ENCODE peak calls at places on chromosomes 1 and 21, in six cellular contexts. D, G, F, A, H and Y are unnamed samples.

GRCh38 chr1:153733970-153734369 is 6.1 kb downstream of the INTS3 start:
- DNase-seq in D (no peak), G (no peak), F (no peak), A (no peak), H (no peak), Y (no peak)

GRCh38 chr1:151837841-151838490 is 1.7 kb downstream of the C2CD4D start:
- DNase-seq in D (no peak), G (no peak), F (peak), A (no peak), H (peak), Y (no peak)

GRCh38 chr1:23371987-23372386 is 2.4 kb upstream of the ZNF436 start:
- DNase-seq in D (no peak), G (no peak), F (no peak), A (no peak), H (no peak), Y (no peak)

GRCh38 chr1:211133393-211133840 is 531 bp downstream of the KCNH1 start:
- DNase-seq in D (no peak), G (no peak), F (peak), A (no peak), H (no peak), Y (no peak)

GRCh38 chr1:85836736-85837135 is 128.5 kb upstream of the ZNHIT6 start:
- DNase-seq in D (no peak), G (no peak), F (no peak), A (no peak), H (no peak), Y (no peak)

GRCh38 chr1:76835203-76835602 is 32.1 kb upstream of the ST6GALNAC5 start:
- DNase-seq in D (peak), G (no peak), F (no peak), A (peak), H (no peak), Y (no peak)

GRCh38 chr1:26469558-26469957 is 2.7 kb upstream of the HMGN2 start:
- DNase-seq in D (no peak), G (no peak), F (no peak), A (no peak), H (no peak), Y (no peak)

GRCh38 chr1:96842215-96842614 is 120.6 kb downstream of the PTBP2 start:
- DNase-seq in D (no peak), G (no peak), F (no peak), A (no peak), H (no peak), Y (no peak)

GRCh38 chr1:24481098-24481497 is 21.5 kb upstream of the RCAN3 start:
- DNase-seq in D (no peak), G (no peak), F (no peak), A (no peak), H (peak), Y (peak)

GRCh38 chr1:89466307-89466925 is 58.2 kb upstream of the LRRC8B start:
- DNase-seq in D (no peak), G (no peak), F (no peak), A (no peak), H (no peak), Y (no peak)

GRCh38 chr1:15459771-15460719 is 3.5 kb downstream of the CELA2A start:
- DNase-seq in D (peak), G (no peak), F (peak), A (no peak), H (no peak), Y (no peak)

GRCh38 chr1:24683713-24684162 is 40.6 kb downstream of the SRRM1 start:
- DNase-seq in D (peak), G (peak), F (peak), A (peak), H (no peak), Y (no peak)

GRCh38 chr1:87435484-87435883 is 106.8 kb downstream of the LMO4 start:
- DNase-seq in D (peak), G (no peak), F (peak), A (no peak), H (no peak), Y (no peak)

GRCh38 chr1:94522304-94522703 is 19.3 kb downstream of the F3 start:
- DNase-seq in D (peak), G (no peak), F (peak), A (no peak), H (no peak), Y (no peak)

GRCh38 chr1:244952940-244953339 is 88.6 kb upstream of the HNRNPU start:
- DNase-seq in D (no peak), G (no peak), F (no peak), A (no peak), H (no peak), Y (no peak)

GRCh38 chr1:163747261-163747660 is 425.5 kb downstream of the NUF2 start:
- DNase-seq in D (no peak), G (peak), F (peak), A (peak), H (no peak), Y (no peak)

GRCh38 chr21:41627428-41627827 is 119.5 kb upstream of the TMPRSS2 start:
- DNase-seq in D (no peak), G (no peak), F (no peak), A (no peak), H (no peak), Y (no peak)

GRCh38 chr1:165828103-165828558 is 717 bp downstream of the UCK2 start:
- DNase-seq in D (no peak), G (no peak), F (peak), A (no peak), H (peak), Y (peak)

GRCh38 chr1:215523128-215523861 is 43.8 kb upstream of the KCTD3 start:
- DNase-seq in D (no peak), G (peak), F (peak), A (no peak), H (no peak), Y (no peak)

GRCh38 chr1:171754381-171754705 is 12.5 kb upstream of the VAMP4 start:
- DNase-seq in D (no peak), G (no peak), F (peak), A (no peak), H (no peak), Y (no peak)

GRCh38 chr1:1680912-1681273 is 11.7 kb downstream of the SLC35E2B start:
- DNase-seq in D (no peak), G (peak), F (peak), A (no peak), H (no peak), Y (no peak)